ENCODE peak calls at places on chromosomes 13 and 19, in seven cellular contexts. One of them, this sample, is unnamed.

GRCh38 chr13:87669379-87669978 is 1.7 kb upstream of the SLITRK5 start:
- DNase-seq in OCI-LY7: peak
- DNase-seq in lung: no peak
- DNase-seq in A549: no peak
- DNase-seq in fibroblast of the aortic adventitia: peak
- DNase-seq in cardiac muscle cell: peak
- DNase-seq in hepatocyte: peak
- DNase-seq in this sample: peak

GRCh38 chr13:34038326-34039068 is 220.5 kb downstream of the RFC3 start:
- DNase-seq in lung: no peak
- DNase-seq in cardiac muscle cell: no peak
- DNase-seq in A549: no peak
- DNase-seq in OCI-LY7: peak
- DNase-seq in fibroblast of the aortic adventitia: no peak
- DNase-seq in hepatocyte: no peak
- DNase-seq in this sample: no peak

GRCh38 chr13:51475727-51476521 is 23.1 kb upstream of the INTS6 start:
- DNase-seq in lung: no peak
- DNase-seq in A549: no peak
- DNase-seq in hepatocyte: no peak
- DNase-seq in fibroblast of the aortic adventitia: peak
- DNase-seq in cardiac muscle cell: no peak
- DNase-seq in OCI-LY7: no peak
- DNase-seq in this sample: no peak

GRCh38 chr19:54905908-54906511 is at the start of gene NCR1:
- DNase-seq in A549: no peak
- DNase-seq in cardiac muscle cell: no peak
- DNase-seq in lung: no peak
- DNase-seq in OCI-LY7: no peak
- DNase-seq in fibroblast of the aortic adventitia: no peak
- DNase-seq in hepatocyte: no peak
- DNase-seq in this sample: peak

GRCh38 chr19:45011959-45012358 is 10.7 kb downstream of the RELB start:
- DNase-seq in hepatocyte: no peak
- DNase-seq in lung: no peak
- DNase-seq in cardiac muscle cell: no peak
- DNase-seq in fibroblast of the aortic adventitia: no peak
- DNase-seq in A549: no peak
- DNase-seq in OCI-LY7: no peak
- DNase-seq in this sample: no peak

GRCh38 chr13:27192896-27193295 is 21.3 kb upstream of the USP12 start:
- DNase-seq in lung: no peak
- DNase-seq in hepatocyte: no peak
- DNase-seq in fibroblast of the aortic adventitia: no peak
- DNase-seq in cardiac muscle cell: no peak
- DNase-seq in A549: no peak
- DNase-seq in OCI-LY7: no peak
- DNase-seq in this sample: no peak

GRCh38 chr13:45196622-45197021 is 4.2 kb downstream of the KCTD4 start:
- DNase-seq in hepatocyte: no peak
- DNase-seq in cardiac muscle cell: peak
- DNase-seq in A549: no peak
- DNase-seq in fibroblast of the aortic adventitia: peak
- DNase-seq in OCI-LY7: no peak
- DNase-seq in lung: no peak
- DNase-seq in this sample: no peak

GRCh38 chr19:4868286-4868834 is 893 bp upstream of the PLIN3 start:
- DNase-seq in cardiac muscle cell: no peak
- DNase-seq in fibroblast of the aortic adventitia: no peak
- DNase-seq in lung: no peak
- DNase-seq in OCI-LY7: no peak
- DNase-seq in hepatocyte: no peak
- DNase-seq in A549: no peak
- DNase-seq in this sample: no peak

GRCh38 chr13:43300817-43301216 is 277.4 kb downstream of the DNAJC15 start:
- DNase-seq in OCI-LY7: no peak
- DNase-seq in cardiac muscle cell: no peak
- DNase-seq in lung: no peak
- DNase-seq in hepatocyte: no peak
- DNase-seq in fibroblast of the aortic adventitia: peak
- DNase-seq in A549: no peak
- DNase-seq in this sample: no peak

GRCh38 chr13:33634526-33635111 is 183.3 kb upstream of the RFC3 start:
- DNase-seq in cardiac muscle cell: no peak
- DNase-seq in lung: no peak
- DNase-seq in A549: no peak
- DNase-seq in OCI-LY7: no peak
- DNase-seq in hepatocyte: no peak
- DNase-seq in fibroblast of the aortic adventitia: peak
- DNase-seq in this sample: no peak

GRCh38 chr19:17797397-17798201 is 2.7 kb downstream of the B3GNT3 start:
- DNase-seq in hepatocyte: peak
- DNase-seq in OCI-LY7: no peak
- DNase-seq in cardiac muscle cell: no peak
- DNase-seq in A549: peak
- DNase-seq in lung: no peak
- DNase-seq in fibroblast of the aortic adventitia: no peak
- DNase-seq in this sample: no peak

GRCh38 chr19:3270908-3271307 is 46.4 kb downstream of the CELF5 start:
- DNase-seq in A549: no peak
- DNase-seq in cardiac muscle cell: peak
- DNase-seq in OCI-LY7: peak
- DNase-seq in hepatocyte: peak
- DNase-seq in fibroblast of the aortic adventitia: peak
- DNase-seq in lung: no peak
- DNase-seq in this sample: peak

GRCh38 chr13:102724923-102725322 is 30.1 kb upstream of the METTL21C start:
- DNase-seq in A549: peak
- DNase-seq in lung: no peak
- DNase-seq in cardiac muscle cell: peak
- DNase-seq in OCI-LY7: peak
- DNase-seq in hepatocyte: peak
- DNase-seq in fibroblast of the aortic adventitia: peak
- DNase-seq in this sample: peak

GRCh38 chr13:111251646-111252448 is 68.6 kb upstream of the TEX29 start:
- DNase-seq in fibroblast of the aortic adventitia: no peak
- DNase-seq in A549: no peak
- DNase-seq in lung: no peak
- DNase-seq in hepatocyte: no peak
- DNase-seq in cardiac muscle cell: peak
- DNase-seq in OCI-LY7: no peak
- DNase-seq in this sample: no peak

GRCh38 chr19:4849019-4849418 is 17.5 kb upstream of the TICAM1 start:
- DNase-seq in OCI-LY7: peak
- DNase-seq in lung: no peak
- DNase-seq in hepatocyte: no peak
- DNase-seq in fibroblast of the aortic adventitia: no peak
- DNase-seq in cardiac muscle cell: no peak
- DNase-seq in A549: no peak
- DNase-seq in this sample: no peak

GRCh38 chr19:12448808-12449207 is 8.0 kb upstream of the ZNF443 start:
- DNase-seq in lung: no peak
- DNase-seq in A549: no peak
- DNase-seq in OCI-LY7: no peak
- DNase-seq in fibroblast of the aortic adventitia: no peak
- DNase-seq in cardiac muscle cell: no peak
- DNase-seq in hepatocyte: no peak
- DNase-seq in this sample: no peak

DNA sequence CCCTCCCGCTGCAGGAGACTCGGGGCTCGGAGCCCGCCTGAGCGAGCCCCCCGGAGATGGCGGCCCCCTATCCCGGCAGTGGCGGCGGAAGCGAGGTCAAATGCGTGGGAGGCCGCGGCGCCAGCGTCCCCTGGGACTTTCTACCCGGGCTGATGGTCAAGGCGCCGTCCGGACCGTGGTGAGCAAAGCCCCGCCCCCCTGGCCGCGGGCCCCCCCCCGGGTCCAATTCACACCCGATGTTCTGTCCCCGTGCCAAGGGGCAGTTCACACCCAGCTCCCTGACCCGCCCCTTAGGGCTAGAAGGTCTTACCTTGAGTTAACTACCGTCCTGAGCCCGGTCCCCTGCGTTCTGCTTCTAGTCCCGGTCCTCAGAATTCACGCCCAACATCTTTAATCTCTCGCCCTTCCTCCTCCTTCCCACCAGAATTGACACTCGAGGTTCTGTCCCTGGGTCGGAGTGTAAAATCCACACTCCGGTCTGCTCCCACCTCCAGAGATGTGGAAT is 1.4 kb downstream of the NPAS1 start:
- DNase-seq in A549: no peak
- DNase-seq in cardiac muscle cell: no peak
- DNase-seq in lung: no peak
- DNase-seq in OCI-LY7: no peak
- DNase-seq in fibroblast of the aortic adventitia: no peak
- DNase-seq in hepatocyte: peak
- DNase-seq in this sample: peak
- H3K4me3 ChIP-seq in A549: peak
- H3K4me3 ChIP-seq in cardiac muscle cell: peak
- H3K4me3 ChIP-seq in lung: no peak
- H3K4me3 ChIP-seq in OCI-LY7: no peak
- H3K4me3 ChIP-seq in fibroblast of the aortic adventitia: peak
- H3K4me3 ChIP-seq in hepatocyte: no peak
- H3K4me3 ChIP-seq in this sample: no peak

GRCh38 chr13:80894930-80895329 is 554.0 kb upstream of the SPRY2 start:
- DNase-seq in cardiac muscle cell: no peak
- DNase-seq in hepatocyte: no peak
- DNase-seq in fibroblast of the aortic adventitia: no peak
- DNase-seq in A549: no peak
- DNase-seq in lung: no peak
- DNase-seq in OCI-LY7: no peak
- DNase-seq in this sample: no peak

GRCh38 chr13:80903911-80904310 is 563.0 kb upstream of the SPRY2 start:
- DNase-seq in lung: no peak
- DNase-seq in cardiac muscle cell: no peak
- DNase-seq in hepatocyte: no peak
- DNase-seq in A549: no peak
- DNase-seq in fibroblast of the aortic adventitia: peak
- DNase-seq in OCI-LY7: no peak
- DNase-seq in this sample: no peak

GRCh38 chr13:80901111-80902014 is 560.4 kb upstream of the SPRY2 start:
- DNase-seq in OCI-LY7: no peak
- DNase-seq in fibroblast of the aortic adventitia: peak
- DNase-seq in A549: no peak
- DNase-seq in lung: no peak
- DNase-seq in hepatocyte: peak
- DNase-seq in cardiac muscle cell: no peak
- DNase-seq in this sample: no peak

GRCh38 chr13:80904386-80904785 is 563.5 kb upstream of the SPRY2 start:
- DNase-seq in OCI-LY7: no peak
- DNase-seq in fibroblast of the aortic adventitia: no peak
- DNase-seq in A549: no peak
- DNase-seq in cardiac muscle cell: no peak
- DNase-seq in lung: no peak
- DNase-seq in hepatocyte: no peak
- DNase-seq in this sample: no peak

GRCh38 chr13:80900557-80900956 is 559.6 kb upstream of the SPRY2 start:
- DNase-seq in fibroblast of the aortic adventitia: no peak
- DNase-seq in hepatocyte: no peak
- DNase-seq in cardiac muscle cell: no peak
- DNase-seq in lung: no peak
- DNase-seq in A549: no peak
- DNase-seq in OCI-LY7: no peak
- DNase-seq in this sample: no peak
- TF ChIP-seq CTCF in fibroblast of the aortic adventitia: no peak
- TF ChIP-seq CTCF in hepatocyte: no peak
- TF ChIP-seq CTCF in cardiac muscle cell: no peak
- TF ChIP-seq CTCF in lung: no peak
- TF ChIP-seq CTCF in A549: no peak
- TF ChIP-seq CTCF in OCI-LY7: no peak
- TF ChIP-seq CTCF in this sample: no peak

GRCh38 chr13:113004126-113004525 is 35.1 kb downstream of the MCF2L start:
- DNase-seq in A549: no peak
- DNase-seq in lung: no peak
- DNase-seq in cardiac muscle cell: no peak
- DNase-seq in fibroblast of the aortic adventitia: no peak
- DNase-seq in OCI-LY7: no peak
- DNase-seq in hepatocyte: no peak
- DNase-seq in this sample: no peak

GRCh38 chr13:113000575-113000974 is 31.6 kb downstream of the MCF2L start:
- DNase-seq in cardiac muscle cell: no peak
- DNase-seq in lung: no peak
- DNase-seq in A549: no peak
- DNase-seq in fibroblast of the aortic adventitia: no peak
- DNase-seq in OCI-LY7: no peak
- DNase-seq in hepatocyte: no peak
- DNase-seq in this sample: no peak

GRCh38 chr13:113002891-113003290 is 33.9 kb downstream of the MCF2L start:
- DNase-seq in OCI-LY7: no peak
- DNase-seq in lung: no peak
- DNase-seq in A549: no peak
- DNase-seq in hepatocyte: no peak
- DNase-seq in fibroblast of the aortic adventitia: no peak
- DNase-seq in cardiac muscle cell: no peak
- DNase-seq in this sample: no peak

GRCh38 chr13:113001251-113002140 is 32.5 kb downstream of the MCF2L start:
- DNase-seq in A549: no peak
- DNase-seq in lung: peak
- DNase-seq in OCI-LY7: no peak
- DNase-seq in fibroblast of the aortic adventitia: no peak
- DNase-seq in hepatocyte: peak
- DNase-seq in cardiac muscle cell: peak
- DNase-seq in this sample: no peak

GRCh38 chr13:113002206-113002821 is 33.3 kb downstream of the MCF2L start:
- DNase-seq in cardiac muscle cell: peak
- DNase-seq in lung: no peak
- DNase-seq in A549: no peak
- DNase-seq in fibroblast of the aortic adventitia: no peak
- DNase-seq in hepatocyte: peak
- DNase-seq in OCI-LY7: no peak
- DNase-seq in this sample: no peak
- H3K4me3 ChIP-seq in cardiac muscle cell: no peak
- H3K4me3 ChIP-seq in lung: no peak
- H3K4me3 ChIP-seq in A549: no peak
- H3K4me3 ChIP-seq in fibroblast of the aortic adventitia: no peak
- H3K4me3 ChIP-seq in hepatocyte: peak
- H3K4me3 ChIP-seq in OCI-LY7: no peak
- H3K4me3 ChIP-seq in this sample: no peak

DNA sequence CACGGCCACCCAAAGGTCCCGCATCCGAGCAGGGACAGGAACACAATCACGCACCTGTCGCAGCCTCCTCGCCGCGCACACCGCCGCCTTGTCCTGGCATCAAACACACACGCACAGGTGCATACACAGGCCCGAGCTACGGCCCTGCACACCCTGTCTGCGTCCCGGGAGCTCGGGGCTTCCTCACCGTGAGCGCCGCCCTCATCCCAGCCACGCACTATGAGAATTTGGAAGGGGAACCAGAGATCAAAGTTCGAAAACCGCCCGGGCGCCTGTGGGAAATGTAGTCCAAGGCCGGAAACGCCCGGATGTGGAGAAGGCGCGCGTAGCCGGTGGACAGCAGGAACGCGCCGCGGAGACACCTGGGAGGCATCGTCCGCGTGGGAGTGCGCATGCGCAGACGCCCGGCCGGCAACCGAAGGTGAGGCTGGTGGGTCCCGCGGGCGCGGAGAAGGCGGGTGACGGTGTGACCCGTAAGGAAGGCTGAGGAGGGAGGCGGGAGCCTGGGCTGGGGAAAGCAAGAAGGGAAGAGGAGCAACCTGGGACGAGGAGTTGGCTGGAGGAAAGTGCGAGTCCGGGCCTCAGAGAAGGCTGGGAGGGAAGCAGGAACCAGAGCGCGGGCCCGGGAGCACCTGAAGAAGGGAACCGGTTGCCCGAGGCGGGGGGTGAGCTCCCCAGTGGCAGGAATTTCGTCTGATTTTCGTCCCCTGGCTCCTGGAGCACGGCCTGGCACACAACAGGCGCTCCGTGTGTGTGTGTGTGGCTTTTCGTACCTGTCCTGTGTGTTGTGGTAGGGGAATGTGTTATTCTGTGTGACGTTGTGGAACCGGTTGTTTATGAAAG is at the start of gene ZNF567:
- DNase-seq in hepatocyte: peak
- DNase-seq in lung: peak
- DNase-seq in A549: peak
- DNase-seq in cardiac muscle cell: peak
- DNase-seq in OCI-LY7: peak
- DNase-seq in fibroblast of the aortic adventitia: peak
- DNase-seq in this sample: peak
- TF ChIP-seq CTCF in hepatocyte: peak
- TF ChIP-seq CTCF in lung: no peak
- TF ChIP-seq CTCF in A549: no peak
- TF ChIP-seq CTCF in cardiac muscle cell: no peak
- TF ChIP-seq CTCF in OCI-LY7: no peak
- TF ChIP-seq CTCF in fibroblast of the aortic adventitia: no peak
- TF ChIP-seq CTCF in this sample: no peak